ENCODE peak calls at places on chromosomes 12 and 14, in five cellular contexts. One of them, this sample, is unnamed.

GRCh38 chr12:44403185-44403584 is 472.9 kb downstream of the NELL2 start:
- DNase-seq in AG10803: no peak
- DNase-seq in mammary epithelial cell: no peak
- DNase-seq in lower leg skin: no peak
- DNase-seq in epithelial cell of esophagus: no peak
- DNase-seq in this sample: no peak

GRCh38 chr14:52834440-52834842 is 43.0 kb upstream of the GNPNAT1 start:
- DNase-seq in lower leg skin: no peak
- DNase-seq in epithelial cell of esophagus: peak; percentile 68
- DNase-seq in mammary epithelial cell: peak; percentile 58
- DNase-seq in AG10803: peak; percentile 78
- DNase-seq in this sample: peak; percentile 75

GRCh38 chr12:49273726-49274395 is 9.0 kb downstream of the TUBA1C start:
- DNase-seq in AG10803: no peak
- DNase-seq in mammary epithelial cell: no peak
- DNase-seq in epithelial cell of esophagus: no peak
- DNase-seq in lower leg skin: no peak
- DNase-seq in this sample: no peak

GRCh38 chr12:3698218-3698974 is 54.5 kb downstream of the CRACR2A start:
- DNase-seq in epithelial cell of esophagus: peak; percentile 87
- DNase-seq in AG10803: peak; percentile 98
- DNase-seq in lower leg skin: no peak
- DNase-seq in mammary epithelial cell: peak; percentile 84
- DNase-seq in this sample: peak; percentile 58

GRCh38 chr14:94031880-94032279 is 5.7 kb downstream of the OTUB2 start:
- DNase-seq in AG10803: no peak
- DNase-seq in epithelial cell of esophagus: no peak
- DNase-seq in mammary epithelial cell: no peak
- DNase-seq in lower leg skin: no peak
- DNase-seq in this sample: no peak

GRCh38 chr12:82627799-82628198 is 58.9 kb upstream of the TMTC2 start:
- DNase-seq in mammary epithelial cell: peak; percentile 30
- DNase-seq in AG10803: peak; percentile 38
- DNase-seq in epithelial cell of esophagus: peak; percentile 51
- DNase-seq in lower leg skin: no peak
- DNase-seq in this sample: peak; percentile 52

GRCh38 chr12:82019533-82019932 is 260.4 kb upstream of the PPFIA2 start:
- DNase-seq in lower leg skin: no peak
- DNase-seq in epithelial cell of esophagus: peak; percentile 47
- DNase-seq in mammary epithelial cell: no peak
- DNase-seq in AG10803: no peak
- DNase-seq in this sample: peak; percentile 16

GRCh38 chr12:58639323-58639934 is 280.9 kb downstream of the LRIG3 start:
- DNase-seq in mammary epithelial cell: no peak
- DNase-seq in lower leg skin: no peak
- DNase-seq in epithelial cell of esophagus: peak; percentile 26
- DNase-seq in AG10803: no peak
- DNase-seq in this sample: peak; percentile 39

GRCh38 chr12:11578461-11578993 is 70.9 kb upstream of the ETV6 start:
- DNase-seq in epithelial cell of esophagus: no peak
- DNase-seq in mammary epithelial cell: no peak
- DNase-seq in lower leg skin: no peak
- DNase-seq in AG10803: no peak
- DNase-seq in this sample: no peak

GRCh38 chr14:60722163-60722835 is 1.9 kb downstream of the SIX4 start:
- DNase-seq in mammary epithelial cell: peak; percentile 64
- DNase-seq in lower leg skin: no peak
- DNase-seq in AG10803: peak; percentile 43
- DNase-seq in epithelial cell of esophagus: peak; percentile 72
- DNase-seq in this sample: peak; percentile 73

GRCh38 chr12:25884024-25884919 is 74.2 kb upstream of the RASSF8 start:
- DNase-seq in epithelial cell of esophagus: no peak
- DNase-seq in AG10803: no peak
- DNase-seq in lower leg skin: no peak
- DNase-seq in mammary epithelial cell: no peak
- DNase-seq in this sample: no peak

GRCh38 chr12:110516995-110517394 is 14.9 kb downstream of the RAD9B start:
- DNase-seq in lower leg skin: no peak
- DNase-seq in mammary epithelial cell: no peak
- DNase-seq in AG10803: no peak
- DNase-seq in epithelial cell of esophagus: no peak
- DNase-seq in this sample: no peak

GRCh38 chr14:86015916-86016315 is 486.0 kb downstream of the FLRT2 start:
- DNase-seq in AG10803: no peak
- DNase-seq in mammary epithelial cell: no peak
- DNase-seq in lower leg skin: no peak
- DNase-seq in epithelial cell of esophagus: no peak
- DNase-seq in this sample: no peak

GRCh38 chr14:37824936-37825698 is 229.7 kb downstream of the TTC6 start:
- DNase-seq in AG10803: no peak
- DNase-seq in lower leg skin: no peak
- DNase-seq in epithelial cell of esophagus: no peak
- DNase-seq in mammary epithelial cell: no peak
- DNase-seq in this sample: no peak

GRCh38 chr14:21255385-21256101 is 13.7 kb downstream of the HNRNPC start:
- DNase-seq in epithelial cell of esophagus: no peak
- DNase-seq in mammary epithelial cell: no peak
- DNase-seq in lower leg skin: no peak
- DNase-seq in AG10803: peak; percentile 37
- DNase-seq in this sample: no peak

GRCh38 chr14:54699087-54699530 is 132.2 kb downstream of the SAMD4A start:
- DNase-seq in mammary epithelial cell: no peak
- DNase-seq in AG10803: peak; percentile 66
- DNase-seq in lower leg skin: no peak
- DNase-seq in epithelial cell of esophagus: peak; percentile 32
- DNase-seq in this sample: no peak

GRCh38 chr12:91704446-91704845 is 441.2 kb downstream of the BTG1 start:
- DNase-seq in AG10803: no peak
- DNase-seq in mammary epithelial cell: peak; percentile 75
- DNase-seq in lower leg skin: no peak
- DNase-seq in epithelial cell of esophagus: peak; percentile 79
- DNase-seq in this sample: peak; percentile 89

GRCh38 chr14:87052646-87053225 is 940.2 kb downstream of the GALC start:
- DNase-seq in lower leg skin: no peak
- DNase-seq in AG10803: no peak
- DNase-seq in epithelial cell of esophagus: peak; percentile 13
- DNase-seq in mammary epithelial cell: no peak
- DNase-seq in this sample: no peak

GRCh38 chr12:53427905-53428594 is 4.4 kb downstream of the AMHR2 start:
- DNase-seq in epithelial cell of esophagus: peak; percentile 99
- DNase-seq in AG10803: peak; percentile 78
- DNase-seq in lower leg skin: no peak
- DNase-seq in mammary epithelial cell: peak; percentile 98
- DNase-seq in this sample: peak; percentile 95

GRCh38 chr14:34055545-34055944 is 104.7 kb upstream of the EGLN3 start:
- DNase-seq in epithelial cell of esophagus: no peak
- DNase-seq in AG10803: no peak
- DNase-seq in mammary epithelial cell: no peak
- DNase-seq in lower leg skin: no peak
- DNase-seq in this sample: no peak

GRCh38 chr12:121792607-121793500 is 634 bp downstream of the RHOF start:
- DNase-seq in AG10803: no peak
- DNase-seq in lower leg skin: no peak
- DNase-seq in epithelial cell of esophagus: no peak
- DNase-seq in mammary epithelial cell: no peak
- DNase-seq in this sample: peak; percentile 40

GRCh38 chr12:77591959-77592358 is 238.7 kb upstream of the NAV3 start:
- DNase-seq in lower leg skin: no peak
- DNase-seq in mammary epithelial cell: no peak
- DNase-seq in AG10803: no peak
- DNase-seq in epithelial cell of esophagus: no peak
- DNase-seq in this sample: no peak

GRCh38 chr12:116736962-116737773 is 701 bp downstream of the SPRING1 start:
- DNase-seq in AG10803: no peak
- DNase-seq in epithelial cell of esophagus: peak; percentile 11
- DNase-seq in mammary epithelial cell: peak; percentile 12
- DNase-seq in lower leg skin: no peak
- DNase-seq in this sample: no peak

GRCh38 chr12:61646639-61647038 is 613.6 kb upstream of the USP15 start:
- DNase-seq in mammary epithelial cell: no peak
- DNase-seq in AG10803: no peak
- DNase-seq in epithelial cell of esophagus: no peak
- DNase-seq in lower leg skin: no peak
- DNase-seq in this sample: no peak

GRCh38 chr14:81341405-81342180 is 58.5 kb downstream of the STON2 start:
- DNase-seq in epithelial cell of esophagus: peak; percentile 38
- DNase-seq in mammary epithelial cell: no peak
- DNase-seq in AG10803: no peak
- DNase-seq in lower leg skin: no peak
- DNase-seq in this sample: no peak

GRCh38 chr12:27657296-27657695 is 39.0 kb upstream of the REP15 start:
- DNase-seq in AG10803: no peak
- DNase-seq in mammary epithelial cell: no peak
- DNase-seq in epithelial cell of esophagus: no peak
- DNase-seq in lower leg skin: no peak
- DNase-seq in this sample: no peak

GRCh38 chr12:27623645-27624044 is 72.6 kb upstream of the REP15 start:
- DNase-seq in epithelial cell of esophagus: peak; percentile 41
- DNase-seq in lower leg skin: no peak
- DNase-seq in mammary epithelial cell: no peak
- DNase-seq in AG10803: peak; percentile 25
- DNase-seq in this sample: no peak

GRCh38 chr12:106583578-106584103 is 837 bp downstream of the RFX4 start:
- DNase-seq in epithelial cell of esophagus: peak; percentile 46
- DNase-seq in mammary epithelial cell: peak; percentile 19
- DNase-seq in AG10803: peak; percentile 21
- DNase-seq in lower leg skin: no peak
- DNase-seq in this sample: no peak

GRCh38 chr14:102683399-102684275 is 91.2 kb downstream of the RCOR1 start:
- DNase-seq in mammary epithelial cell: no peak
- DNase-seq in lower leg skin: no peak
- DNase-seq in epithelial cell of esophagus: no peak
- DNase-seq in AG10803: no peak
- DNase-seq in this sample: no peak

GRCh38 chr12:70692681-70693288 is 55.6 kb upstream of the PTPRB start:
- DNase-seq in mammary epithelial cell: peak; percentile 11
- DNase-seq in AG10803: peak; percentile 44
- DNase-seq in lower leg skin: no peak
- DNase-seq in epithelial cell of esophagus: peak; percentile 23
- DNase-seq in this sample: peak; percentile 37

DNA sequence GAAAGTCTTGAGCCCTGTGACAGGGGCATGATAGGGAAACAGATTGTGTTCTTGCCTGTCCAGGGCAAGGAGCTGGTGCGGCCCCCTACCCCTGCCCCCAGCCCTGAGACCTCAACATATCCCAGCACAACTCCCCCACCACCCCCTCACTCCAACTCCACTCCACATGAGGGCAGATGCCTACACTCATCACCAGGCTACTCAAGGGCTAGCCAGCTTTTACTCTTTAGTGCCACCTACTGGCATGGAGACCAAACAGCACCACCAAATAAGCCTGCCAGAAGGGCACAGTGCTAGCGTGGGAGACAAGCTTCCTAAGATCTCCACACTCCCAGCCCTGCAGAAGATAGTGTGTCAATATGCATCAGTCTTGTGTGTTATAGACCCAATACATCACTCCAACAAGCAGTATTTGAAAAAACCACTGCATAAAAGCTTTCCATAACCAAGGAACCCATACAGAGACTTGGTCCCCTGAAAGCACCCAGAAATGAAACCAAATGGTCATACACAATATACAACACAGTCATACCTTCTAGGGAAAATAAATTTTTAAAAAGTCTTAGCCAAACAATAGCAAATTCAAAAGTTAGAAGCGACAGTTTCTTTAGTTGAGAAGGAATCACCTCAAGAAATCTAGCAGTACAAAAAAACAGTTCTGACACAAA is 154.4 kb downstream of the KCNK10 start:
- DNase-seq in lower leg skin: no peak
- DNase-seq in mammary epithelial cell: peak; percentile 17
- DNase-seq in epithelial cell of esophagus: peak; percentile 42
- DNase-seq in AG10803: peak; percentile 25
- DNase-seq in this sample: peak; percentile 60
- TF ChIP-seq CTCF in lower leg skin: no peak
- TF ChIP-seq CTCF in mammary epithelial cell: peak; percentile 75
- TF ChIP-seq CTCF in epithelial cell of esophagus: peak; percentile 61
- TF ChIP-seq CTCF in AG10803: peak; percentile 81
- TF ChIP-seq CTCF in this sample: peak; percentile 60

GRCh38 chr12:108722992-108723766 is 8.1 kb downstream of the CORO1C start:
- DNase-seq in AG10803: peak; percentile 98
- DNase-seq in epithelial cell of esophagus: peak; percentile 83
- DNase-seq in lower leg skin: peak; percentile 68
- DNase-seq in mammary epithelial cell: peak; percentile 75
- DNase-seq in this sample: peak; percentile 56
- TF ChIP-seq CTCF in AG10803: no peak
- TF ChIP-seq CTCF in epithelial cell of esophagus: no peak
- TF ChIP-seq CTCF in lower leg skin: no peak
- TF ChIP-seq CTCF in mammary epithelial cell: no peak
- TF ChIP-seq CTCF in this sample: no peak

DNA sequence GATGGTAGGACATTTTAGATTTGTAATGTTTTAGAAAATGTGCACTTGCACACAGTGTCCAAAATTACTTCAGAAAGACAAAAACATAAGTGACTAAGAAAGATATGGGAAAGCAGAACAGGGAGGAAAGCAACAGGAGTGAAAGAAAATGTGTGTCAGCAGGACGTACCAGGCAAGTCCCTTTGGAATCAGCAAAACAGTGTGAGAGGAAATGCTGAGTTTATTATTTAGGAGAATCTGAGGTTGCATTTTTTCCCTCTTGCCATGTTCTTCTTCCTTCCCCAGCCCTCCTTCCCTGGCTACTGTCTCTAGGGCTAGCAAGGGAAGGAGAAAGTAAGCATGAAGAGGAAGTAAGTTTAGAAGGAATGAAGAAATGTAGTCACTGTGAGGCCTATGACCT is 67.7 kb upstream of the CD163 start:
- DNase-seq in epithelial cell of esophagus: no peak
- DNase-seq in mammary epithelial cell: no peak
- DNase-seq in lower leg skin: no peak
- DNase-seq in AG10803: no peak
- DNase-seq in this sample: no peak
- TF ChIP-seq CTCF in epithelial cell of esophagus: no peak
- TF ChIP-seq CTCF in mammary epithelial cell: no peak
- TF ChIP-seq CTCF in lower leg skin: no peak
- TF ChIP-seq CTCF in AG10803: no peak
- TF ChIP-seq CTCF in this sample: no peak

DNA sequence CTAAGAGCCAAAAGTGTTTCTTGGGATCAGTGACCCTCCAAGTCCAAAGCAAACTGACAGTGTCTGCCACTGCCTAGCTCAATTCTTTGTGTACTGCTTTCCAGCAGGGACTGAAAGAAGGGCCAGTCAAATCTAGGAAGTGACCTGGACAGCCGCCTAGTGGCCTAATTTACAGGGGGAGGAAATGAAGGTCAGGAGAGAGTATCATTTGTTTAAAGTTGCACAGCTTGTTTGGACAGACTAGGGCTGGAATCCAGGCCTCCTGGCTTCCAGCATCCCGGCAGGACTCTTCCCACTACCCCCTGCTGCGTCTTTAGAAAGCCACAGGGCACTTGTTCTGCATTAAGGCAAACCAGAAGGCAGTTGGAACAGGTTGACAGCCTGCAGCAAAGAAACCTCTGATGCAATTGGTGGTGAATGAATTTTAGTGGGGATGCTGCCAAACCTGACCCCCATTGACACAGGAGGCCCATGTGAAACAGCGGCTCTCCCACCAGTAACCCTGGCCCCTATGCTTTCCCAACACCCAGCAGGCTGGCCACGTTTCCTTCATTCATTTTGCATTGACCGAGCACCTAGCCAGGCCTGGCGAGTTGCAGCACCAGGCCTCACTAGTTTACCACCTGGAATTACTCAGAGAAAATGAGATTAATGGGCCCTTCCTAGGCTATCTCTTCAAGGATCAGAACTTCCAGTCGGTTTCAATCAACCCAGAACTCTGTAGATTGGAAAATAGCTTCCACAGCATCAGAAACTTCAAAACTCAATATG is 28.2 kb downstream of the GALNT16 start:
- DNase-seq in mammary epithelial cell: no peak
- DNase-seq in lower leg skin: no peak
- DNase-seq in epithelial cell of esophagus: no peak
- DNase-seq in AG10803: peak; percentile 92
- DNase-seq in this sample: peak; percentile 33
- TF ChIP-seq CTCF in mammary epithelial cell: no peak
- TF ChIP-seq CTCF in lower leg skin: no peak
- TF ChIP-seq CTCF in epithelial cell of esophagus: peak; percentile 30
- TF ChIP-seq CTCF in AG10803: peak; percentile 57
- TF ChIP-seq CTCF in this sample: peak; percentile 20

This sample was measured in MCF 10A.